ENCODE peak calls at places on chromosomes 2 and 18, in four cellular contexts. D, T, M and C are unnamed samples.

GRCh38 chr2:160241251-160242137 is 41.4 kb upstream of the ITGB6 start:
- DNase-seq in M (peak; percentile 23), D (peak; percentile 82), T (no peak), C (peak; percentile 92)

GRCh38 chr2:128394004-128394730 is 75.5 kb upstream of the HS6ST1 start:
- DNase-seq in T (no peak), D (no peak), M (no peak), C (no peak)

GRCh38 chr2:15506231-15506819 is 54.8 kb downstream of the NBAS start:
- DNase-seq in T (no peak), D (peak; percentile 23), M (no peak), C (no peak)

GRCh38 chr18:10856146-10856545 is 293.2 kb downstream of the PIEZO2 start:
- DNase-seq in D (no peak), T (no peak), M (no peak), C (no peak)

GRCh38 chr2:709138-709779 is 32.1 kb upstream of the TMEM18 start:
- DNase-seq in T (peak; percentile 49), M (no peak), D (no peak), C (no peak)

GRCh38 chr18:59593291-59593717 is 103.9 kb downstream of the CCBE1 start:
- DNase-seq in T (no peak), M (no peak), D (no peak), C (no peak)

GRCh38 chr2:216698895-216699294 is 3.5 kb upstream of the IGFBP5 start:
- DNase-seq in D (peak; percentile 74), M (peak; percentile 47), T (peak; percentile 50), C (peak; percentile 68)

GRCh38 chr18:48200631-48201336 is 208.4 kb downstream of the ZBTB7C start:
- DNase-seq in D (no peak), T (no peak), M (no peak), C (no peak)

GRCh38 chr2:77818186-77818585 is 296.0 kb upstream of the LRRTM4 start:
- DNase-seq in D (no peak), T (no peak), M (no peak), C (no peak)

GRCh38 chr2:71157124-71157802 is 26.8 kb downstream of the MPHOSPH10 start:
- DNase-seq in D (peak; percentile 67), M (peak; percentile 43), T (peak; percentile 51), C (peak; percentile 27)

GRCh38 chr18:8754995-8755955 is 49.9 kb downstream of the MTCL1 start:
- DNase-seq in T (no peak), M (no peak), D (peak; percentile 49), C (no peak)

GRCh38 chr2:163471947-163472346 is 263.9 kb downstream of the FIGN start:
- DNase-seq in D (peak; percentile 43), T (no peak), M (peak; percentile 13), C (no peak)

GRCh38 chr2:6471419-6471818 is 394.3 kb downstream of the CMPK2 start:
- DNase-seq in M (no peak), T (no peak), D (no peak), C (no peak)

GRCh38 chr2:196160101-196160500 is 11.3 kb downstream of the STK17B start:
- DNase-seq in D (peak; percentile 95), T (no peak), M (peak; percentile 60), C (peak; percentile 72)

GRCh38 chr18:49178736-49179135 is 228.0 kb upstream of the SMAD7 start:
- DNase-seq in M (peak; percentile 35), T (peak; percentile 20), D (peak; percentile 12), C (no peak)

GRCh38 chr18:13597068-13597467 is 129.3 kb downstream of the FAM210A start:
- DNase-seq in D (no peak), T (no peak), M (no peak), C (no peak)

GRCh38 chr2:175926272-175926671 is 75.8 kb downstream of the LNPK start:
- DNase-seq in D (no peak), T (no peak), M (no peak), C (no peak)

GRCh38 chr2:11698009-11698922 is 28.3 kb upstream of the NTSR2 start:
- DNase-seq in T (peak; percentile 92), M (peak; percentile 37), D (peak; percentile 56), C (no peak)
- H3K27ac ChIP-seq in T (peak overlapping the region; percentile 90), M (no peak overlapping the region), D (peak overlapping the region; percentile 92), C (peak overlapping the region; percentile 73)

GRCh38 chr18:44323125-44323524 is 357.6 kb upstream of the SETBP1 start:
- DNase-seq in D (no peak), M (no peak), T (no peak), C (no peak)
- H3K27ac ChIP-seq in D (no peak overlapping the region), M (no peak overlapping the region), T (no peak overlapping the region), C (no peak overlapping the region)

GRCh38 chr2:19104503-19104902 is 253.9 kb downstream of the OSR1 start:
- DNase-seq in M (no peak), D (peak; percentile 92), T (no peak), C (peak; percentile 88)
- H3K27ac ChIP-seq in M (no peak overlapping the region), D (peak overlapping the region; percentile 79), T (no peak overlapping the region), C (no peak overlapping the region)

GRCh38 chr2:9400268-9401058 is 22.9 kb downstream of the ITGB1BP1 start:
- DNase-seq in M (no peak), D (peak; percentile 52), T (no peak), C (no peak)
- H3K27ac ChIP-seq in M (no peak overlapping the region), D (peak overlapping the region; percentile 52), T (no peak overlapping the region), C (peak overlapping the region; percentile 44)

DNA sequence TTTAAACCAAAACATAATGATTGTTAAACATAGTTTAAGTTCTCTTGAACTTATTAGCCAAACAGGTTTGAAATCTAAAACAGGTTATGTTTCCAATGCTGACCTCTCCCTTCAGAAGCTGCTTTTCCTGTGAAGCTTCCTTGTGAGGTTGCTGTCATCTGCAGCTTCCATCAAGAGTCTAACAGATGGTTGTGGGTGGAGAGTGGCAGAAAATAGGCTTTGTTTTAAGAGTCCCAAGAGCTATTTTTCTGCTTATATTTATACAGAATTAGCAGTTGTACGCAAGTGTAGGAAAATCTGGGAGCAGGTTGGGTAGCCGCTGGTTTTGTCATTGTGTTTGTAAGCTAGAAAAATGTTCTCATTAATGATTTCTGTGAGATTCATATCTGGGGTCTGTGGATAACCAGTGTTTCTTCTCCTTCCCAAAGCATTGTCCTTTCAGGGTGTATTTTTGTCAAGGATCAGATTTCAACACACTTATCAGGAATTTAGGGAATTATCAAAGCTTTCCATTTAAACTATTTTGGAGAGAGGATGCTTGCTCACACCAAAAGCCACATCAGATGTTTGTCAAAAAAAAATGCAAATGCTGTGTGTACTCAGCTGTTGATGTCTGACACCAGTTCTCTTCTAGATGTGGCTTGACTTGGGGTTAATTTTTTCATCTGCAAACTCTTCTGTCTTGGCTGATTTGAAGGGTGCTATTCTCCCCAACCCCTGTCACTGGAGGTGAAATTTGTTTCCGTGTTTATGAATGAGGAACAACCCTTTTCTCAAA is 78.1 kb upstream of the KIF5C start:
- DNase-seq in D (no peak), T (no peak), M (no peak), C (no peak)
- H3K27ac ChIP-seq in D (no peak overlapping the region), T (no peak overlapping the region), M (no peak overlapping the region), C (no peak overlapping the region)

DNA sequence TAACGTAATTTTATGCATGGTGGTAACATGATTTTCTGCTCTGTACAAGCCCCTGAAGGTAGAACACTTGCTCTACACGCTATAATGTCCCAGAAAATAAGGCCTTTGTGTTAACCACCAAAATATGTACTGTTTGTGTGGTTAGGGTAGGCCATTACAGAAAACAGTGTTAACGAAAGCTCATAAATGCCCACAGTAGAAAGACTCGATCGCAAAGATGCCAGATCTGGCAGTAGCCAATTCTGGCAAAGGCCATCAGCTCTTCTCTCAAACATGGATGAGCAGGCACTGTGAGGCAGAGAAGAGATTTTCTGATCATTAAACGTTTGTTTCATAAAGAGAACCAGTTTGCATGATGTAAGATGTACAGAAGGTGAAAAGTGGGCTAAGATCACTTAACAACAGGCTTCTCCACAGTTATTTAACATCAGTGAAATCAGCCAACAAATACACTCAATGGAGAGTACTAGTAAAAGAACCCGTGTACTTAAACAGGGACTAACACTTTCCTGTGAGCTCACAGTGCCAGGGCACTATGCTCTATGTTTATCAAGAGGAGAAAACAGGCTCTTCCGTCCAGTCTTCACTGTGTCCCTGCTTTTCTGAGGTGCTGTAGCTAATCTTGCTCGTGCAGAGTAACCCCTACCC is 80.3 kb downstream of the SPRED2 start:
- DNase-seq in T (no peak), D (no peak), M (no peak), C (no peak)
- H3K27ac ChIP-seq in T (no peak overlapping the region), D (no peak overlapping the region), M (no peak overlapping the region), C (no peak overlapping the region)

GRCh38 chr2:26752636-26753035 is 11.4 kb upstream of the SLC35F6 start:
- DNase-seq in M (no peak), T (no peak), D (no peak), C (no peak)
- H3K27ac ChIP-seq in M (no peak overlapping the region), T (no peak overlapping the region), D (no peak overlapping the region), C (no peak overlapping the region)